ENCODE peak calls at places on chromosomes 4 and X, in eight cellular contexts. V is RWPE1; F is effector memory CD8-positive, alpha-beta T cell; G is activated CD4-positive, alpha-beta T cell treated with anti-CD3 and anti-CD28 coated beads, Interleukin-2, amount 10 ng/mL, durations not matched to agents 7 days and 5 days; C is HCT116; X is T-helper 9 cell; Q is frontal cortex; W is BJ. A is an unnamed sample.

GRCh38 chrX:22666441-22666840 is 333.3 kb upstream of the DDX53 start:
- DNase-seq in V (no peak), F (no peak), G (no peak), C (peak), X (no peak), Q (no peak), W (no peak), A (no peak)

GRCh38 chr4:158949094-158949493 is 153.8 kb upstream of the RAPGEF2 start:
- DNase-seq in V (peak), F (no peak), G (no peak), C (no peak), X (no peak), Q (no peak), W (no peak), A (no peak)

GRCh38 chrX:135287266-135287823 is 21.9 kb upstream of the ETDC start:
- DNase-seq in V (no peak), F (no peak), G (no peak), C (no peak), X (no peak), Q (no peak), W (no peak), A (no peak)

GRCh38 chr4:137198791-137199190 is 333.5 kb downstream of the PCDH18 start:
- DNase-seq in V (no peak), F (no peak), G (no peak), C (no peak), X (no peak), Q (no peak), W (no peak), A (no peak)

GRCh38 chrX:56057325-56057724 is 174.8 kb upstream of the KLF8 start:
- DNase-seq in V (no peak), F (no peak), G (no peak), C (no peak), X (no peak), Q (no peak), W (no peak), A (no peak)

GRCh38 chr4:1410491-1411325 is 4.5 kb upstream of the NKX1-1 start:
- DNase-seq in V (peak), F (no peak), G (peak), C (no peak), X (peak), Q (peak), W (no peak), A (peak)

GRCh38 chr4:19486400-19486799 is 765.3 kb upstream of the SLIT2 start:
- DNase-seq in V (no peak), F (no peak), G (no peak), C (no peak), X (no peak), Q (no peak), W (no peak), A (no peak)

GRCh38 chr4:53098681-53099121 is 236.6 kb downstream of the RASL11B start:
- DNase-seq in V (peak), F (no peak), G (no peak), C (no peak), X (no peak), Q (no peak), W (no peak), A (no peak)

GRCh38 chr4:37268311-37268710 is 23.8 kb downstream of the NWD2 start:
- DNase-seq in V (no peak), F (no peak), G (no peak), C (no peak), X (no peak), Q (no peak), W (no peak), A (no peak)

GRCh38 chrX:43958529-43958928 is 14.7 kb downstream of the NDP start:
- DNase-seq in V (peak), F (peak), G (peak), C (peak), X (no peak), Q (no peak), W (peak), A (no peak)

GRCh38 chrX:153530411-153531145 is 13.1 kb downstream of the ATP2B3 start:
- DNase-seq in V (no peak), F (no peak), G (no peak), C (no peak), X (no peak), Q (no peak), W (no peak), A (no peak)

GRCh38 chrX:16188687-16189086 is 21.4 kb downstream of the MAGEB17 start:
- DNase-seq in V (no peak), F (no peak), G (no peak), C (no peak), X (no peak), Q (no peak), W (no peak), A (no peak)

GRCh38 chr4:16199132-16199531 is 27.1 kb downstream of the TAPT1 start:
- DNase-seq in V (no peak), F (no peak), G (no peak), C (no peak), X (no peak), Q (no peak), W (no peak), A (no peak)

GRCh38 chr4:114180481-114180880 is 201.0 kb upstream of the ARSJ start:
- DNase-seq in V (no peak), F (peak), G (peak), C (peak), X (peak), Q (no peak), W (no peak), A (peak)

GRCh38 chr4:128812360-128812958 is 3.0 kb downstream of the JADE1 start:
- DNase-seq in V (peak), F (no peak), G (peak), C (peak), X (peak), Q (no peak), W (no peak), A (peak)

A was measured in left lung.